ENCODE peak calls at places on chromosomes 4 and X, in nine cellular contexts. H is right cardiac atrium; G is activated CD4-positive, alpha-beta T cell treated with anti-CD3 and anti-CD28 coated beads, Interleukin-2, amount 10 ng/mL, durations not matched to agents 7 days and 5 days; S is activated T-cell treated with anti-CD3 and anti-CD28 coated beads, Interleukin-2, amount 50 U/mL, for 72 hours; L is myocyte; W is NCI-H2081; X is kidney epithelial cell; T is aorta; K is WERI-Rb-1. Z is an unnamed sample.

GRCh38 chr4:151806511-151806927 is 45.7 kb upstream of the GATB start:
- DNase-seq in H (peak; percentile 21), G (no peak), S (no peak), L (peak; percentile 91), W (no peak), X (no peak), T (no peak), K (no peak), Z (no peak)

GRCh38 chr4:37627263-37627662 is 58.9 kb downstream of the RELL1 start:
- DNase-seq in H (no peak), G (no peak), S (no peak), L (no peak), W (no peak), X (no peak), T (no peak), K (no peak), Z (no peak)

GRCh38 chr4:48629458-48629857 is 139.4 kb downstream of the ZAR1 start:
- DNase-seq in H (no peak), G (no peak), S (no peak), L (no peak), W (no peak), X (no peak), T (no peak), K (no peak), Z (no peak)

GRCh38 chr4:109985993-109986640 is 73.4 kb downstream of the EGF start:
- DNase-seq in H (no peak), G (no peak), S (no peak), L (peak; percentile 91), W (no peak), X (no peak), T (no peak), K (peak; percentile 29), Z (no peak)

GRCh38 chr4:114606240-114606639 is 7.6 kb downstream of the UGT8 start:
- DNase-seq in H (no peak), G (no peak), S (no peak), L (no peak), W (peak; percentile 30), X (no peak), T (no peak), K (no peak), Z (no peak)

GRCh38 chr4:82754546-82755165 is 43.9 kb downstream of the SCD5 start:
- DNase-seq in H (no peak), G (no peak), S (no peak), L (no peak), W (no peak), X (no peak), T (no peak), K (no peak), Z (no peak)

GRCh38 chr4:6235901-6236625 is 33.6 kb upstream of the WFS1 start:
- DNase-seq in H (no peak), G (no peak), S (no peak), L (no peak), W (no peak), X (no peak), T (no peak), K (no peak), Z (no peak)

GRCh38 chr4:144557404-144557803 is 88.6 kb upstream of the HHIP start:
- DNase-seq in H (no peak), G (no peak), S (no peak), L (peak; percentile 20), W (no peak), X (no peak), T (no peak), K (no peak), Z (no peak)

GRCh38 chrX:23732704-23733103 is 10.4 kb downstream of the ACOT9 start:
- DNase-seq in H (no peak), G (no peak), S (peak; percentile 9), L (no peak), W (no peak), X (no peak), T (no peak), K (no peak), Z (no peak)

GRCh38 chr4:73891739-73892405 is 22.7 kb downstream of the CXCL1 start:
- DNase-seq in H (no peak), G (no peak), S (no peak), L (peak; percentile 57), W (no peak), X (no peak), T (no peak), K (no peak), Z (no peak)

GRCh38 chr4:173917255-173917960 is 366.1 kb downstream of the FBXO8 start:
- DNase-seq in H (no peak), G (no peak), S (no peak), L (peak; percentile 22), W (no peak), X (no peak), T (no peak), K (no peak), Z (no peak)

GRCh38 chr4:168923526-168924194 is 86.4 kb downstream of the CBR4 start:
- DNase-seq in H (peak; percentile 32), G (peak; percentile 67), S (peak; percentile 53), L (peak; percentile 93), W (peak; percentile 34), X (peak; percentile 41), T (peak; percentile 45), K (peak; percentile 83), Z (peak; percentile 62)

GRCh38 chrX:43121637-43122036 is 343.7 kb upstream of the PPP1R2C start:
- DNase-seq in H (no peak), G (peak; percentile 6), S (no peak), L (no peak), W (no peak), X (no peak), T (no peak), K (no peak), Z (no peak)

GRCh38 chrX:14546190-14546589 is 16.9 kb downstream of the GLRA2 start:
- DNase-seq in H (no peak), G (no peak), S (no peak), L (no peak), W (no peak), X (no peak), T (no peak), K (no peak), Z (no peak)

GRCh38 chr4:185109736-185110135 is 33.3 kb upstream of the SLC25A4 start:
- DNase-seq in H (no peak), G (no peak), S (no peak), L (no peak), W (no peak), X (no peak), T (no peak), K (no peak), Z (no peak)

GRCh38 chr4:83334425-83335241 is at the start of gene HPSE:
- DNase-seq in H (peak; percentile 87), G (peak; percentile 77), S (peak; percentile 74), L (peak; percentile 40), W (peak; percentile 83), X (peak; percentile 34), T (peak; percentile 93), K (peak; percentile 88), Z (peak; percentile 79)

GRCh38 chr4:56619160-56619559 is 61.9 kb downstream of the HOPX start:
- DNase-seq in H (no peak), G (no peak), S (peak; percentile 7), L (peak; percentile 19), W (no peak), X (no peak), T (no peak), K (peak; percentile 21), Z (no peak)

GRCh38 chrX:149151805-149152757 is 353.0 kb downstream of the IDS start:
- DNase-seq in H (no peak), G (no peak), S (no peak), L (peak; percentile 86), W (no peak), X (peak; percentile 23), T (no peak), K (no peak), Z (no peak)

GRCh38 chrX:136608295-136608933 is 39.5 kb upstream of the CD40LG start:
- DNase-seq in H (peak; percentile 23), G (peak; percentile 68), S (peak; percentile 51), L (no peak), W (no peak), X (no peak), T (peak; percentile 51), K (peak; percentile 29), Z (peak; percentile 48)